ENCODE peak calls at places on chromosome 1, in eight cellular contexts. C is lower lobe of right lung; J is IMR-90; E is colonic mucosa; N is tibial artery; S is ovary; W is pancreas; Y is CD4-positive, CD25-positive, alpha-beta regulatory T cell. X is an unnamed sample.

GRCh38 chr1:30405631-30406212 is 317.7 kb downstream of the MATN1 start:
- DNase-seq in Y (no peak), N (no peak), W (no peak), C (no peak), J (no peak), E (no peak), S (no peak), X (no peak)

GRCh38 chr1:101511501-101511900 is 274.7 kb downstream of the S1PR1 start:
- DNase-seq in Y (no peak), C (no peak), E (no peak), S (no peak), J (no peak), N (no peak), W (no peak), X (no peak)

GRCh38 chr1:41476807-41477361 is 7.6 kb downstream of the EDN2 start:
- DNase-seq in C (peak), J (no peak), W (peak), E (peak), S (no peak), Y (no peak), N (no peak), X (no peak)

GRCh38 chr1:156253634-156254033 is 5.8 kb upstream of the PAQR6 start:
- DNase-seq in E (no peak), J (no peak), Y (no peak), W (no peak), S (no peak), N (no peak), C (no peak), X (no peak)

GRCh38 chr1:185318431-185319151 is 1.5 kb upstream of the IVNS1ABP start:
- DNase-seq in C (no peak), Y (no peak), W (no peak), N (no peak), J (no peak), E (no peak), S (no peak), X (no peak)

GRCh38 chr1:245124644-245125043 is 30.1 kb upstream of the KIF26B start:
- DNase-seq in S (no peak), J (no peak), W (no peak), E (no peak), C (no peak), N (no peak), Y (no peak), X (no peak)

GRCh38 chr1:171868217-171868616 is 26.9 kb downstream of the DNM3 start:
- DNase-seq in J (no peak), C (no peak), W (no peak), N (no peak), E (no peak), Y (no peak), S (no peak), X (no peak)

GRCh38 chr1:226401407-226402303 is 6.2 kb downstream of the PARP1 start:
- DNase-seq in E (no peak), J (no peak), Y (no peak), S (no peak), W (no peak), C (no peak), N (no peak), X (no peak)

GRCh38 chr1:19262728-19263127 is 11.1 kb downstream of the MRTO4 start:
- DNase-seq in N (no peak), J (no peak), S (no peak), Y (no peak), W (no peak), E (no peak), C (no peak), X (no peak)

DNA sequence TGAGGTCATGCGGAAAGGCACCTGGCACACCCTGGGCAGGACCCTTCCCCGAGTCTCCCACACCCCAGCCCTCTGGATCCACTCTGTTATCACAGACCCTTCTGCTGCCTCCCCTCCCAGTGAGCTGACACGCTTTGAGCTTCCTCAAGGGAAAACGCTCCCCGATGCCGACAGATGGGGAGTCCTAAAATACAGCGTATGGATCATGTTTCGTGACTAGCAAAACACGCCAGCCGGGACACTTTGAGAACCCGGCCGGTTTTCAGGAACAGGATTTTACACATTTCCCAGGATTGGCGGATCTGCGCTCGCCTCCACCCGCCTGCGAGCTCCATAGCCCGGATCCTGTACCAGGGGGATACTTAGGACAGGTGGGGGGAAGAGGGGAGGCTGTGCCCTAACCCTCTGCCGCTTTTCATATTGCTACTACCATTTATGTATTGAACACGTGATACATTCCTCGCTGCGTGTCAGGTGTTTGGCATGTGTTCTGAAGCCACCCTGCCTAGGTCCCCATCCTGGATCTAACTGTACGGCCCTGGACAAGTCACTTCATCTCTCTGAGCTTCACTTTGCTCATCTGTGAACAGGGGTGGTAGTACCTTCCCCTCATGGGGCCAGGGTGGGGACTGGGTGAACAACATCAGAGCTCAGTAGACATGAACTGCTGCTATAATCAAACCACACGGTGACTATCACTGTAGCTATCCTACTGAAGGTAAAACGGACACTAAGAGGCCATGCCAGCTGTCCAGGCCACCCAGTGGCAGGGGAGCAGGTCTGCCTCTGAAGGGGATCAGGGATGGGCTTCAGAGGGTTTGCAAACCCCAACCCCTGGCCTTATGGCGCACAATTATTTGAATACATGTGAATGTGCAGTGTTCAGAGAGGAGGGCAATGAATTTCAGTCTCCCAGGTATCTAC is 63.2 kb downstream of the SSBP3 start:
- DNase-seq in S (peak), N (no peak), C (no peak), W (no peak), Y (no peak), E (no peak), J (no peak), X (no peak)
- H3K27ac ChIP-seq in S (peak), N (no peak), C (no peak), W (no peak), Y (no peak), E (no peak), J (no peak), X (peak)

GRCh38 chr1:27581823-27582243 is 22.1 kb downstream of the AHDC1 start:
- DNase-seq in Y (no peak), C (no peak), N (peak), S (peak), J (no peak), W (no peak), E (no peak), X (peak)
- H3K27ac ChIP-seq in Y (no peak), C (no peak), N (peak), S (peak), J (no peak), W (no peak), E (no peak), X (peak)

GRCh38 chr1:24018611-24019580 is 38.8 kb upstream of the SRSF10 start:
- DNase-seq in S (peak), Y (no peak), C (peak), W (peak), N (peak), E (peak), J (peak), X (peak)

GRCh38 chr1:24020470-24020869 is 40.3 kb upstream of the SRSF10 start:
- DNase-seq in S (peak), J (no peak), W (no peak), Y (no peak), C (no peak), E (no peak), N (no peak), X (no peak)

GRCh38 chr1:24022611-24023359 is 42.7 kb upstream of the SRSF10 start:
- DNase-seq in C (no peak), J (peak), Y (no peak), N (no peak), S (no peak), E (peak), W (no peak), X (no peak)

GRCh38 chr1:24020032-24020431 is 39.9 kb upstream of the SRSF10 start:
- DNase-seq in J (peak), S (peak), N (peak), Y (no peak), C (no peak), W (no peak), E (no peak), X (no peak)

DNA sequence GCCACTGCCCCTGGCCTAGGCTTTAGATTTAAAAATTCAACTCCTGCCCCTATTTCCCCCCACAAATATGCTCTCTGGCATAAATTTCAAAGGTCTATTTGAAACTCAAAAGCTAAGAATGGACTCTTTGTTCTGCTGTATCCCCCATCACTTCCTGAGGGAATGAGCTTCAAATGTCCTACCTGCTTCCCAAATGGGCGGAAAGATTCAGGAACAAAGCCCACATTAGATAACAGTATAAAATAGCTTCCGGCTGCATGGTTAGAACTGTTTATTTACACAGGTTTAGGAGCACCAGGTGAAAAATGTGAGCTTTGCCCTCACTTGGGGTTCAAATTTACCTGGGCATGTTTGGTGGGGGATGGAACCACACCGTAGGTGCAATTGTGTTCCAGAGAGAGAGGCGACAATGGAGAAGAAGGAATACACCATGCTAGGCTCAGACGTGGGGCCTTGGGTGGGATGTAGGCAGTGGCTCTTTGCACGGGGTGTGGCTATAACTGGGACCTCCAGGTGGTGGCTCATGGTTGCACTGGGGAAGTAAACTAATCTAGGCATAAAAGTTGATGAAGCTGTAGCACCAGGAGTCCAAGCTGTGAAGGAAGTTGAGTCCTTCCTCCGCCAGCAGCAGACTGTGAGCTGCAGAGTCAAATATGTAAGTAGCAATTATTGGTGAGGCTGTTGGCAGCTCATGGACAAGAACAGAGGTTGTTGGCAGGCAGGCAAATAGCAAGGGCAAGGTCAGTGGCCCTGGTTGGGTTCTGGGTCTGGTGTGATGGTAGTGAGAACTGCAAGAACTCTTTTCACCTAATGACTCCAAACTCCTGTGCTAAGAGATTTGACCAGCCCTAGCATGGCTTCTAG is 41.5 kb upstream of the SRSF10 start:
- DNase-seq in W (peak), N (peak), J (no peak), Y (no peak), S (no peak), C (no peak), E (peak), X (no peak)
- H3K27ac ChIP-seq in W (peak), N (peak), J (no peak), Y (no peak), S (peak), C (peak), E (peak), X (peak)

DNA sequence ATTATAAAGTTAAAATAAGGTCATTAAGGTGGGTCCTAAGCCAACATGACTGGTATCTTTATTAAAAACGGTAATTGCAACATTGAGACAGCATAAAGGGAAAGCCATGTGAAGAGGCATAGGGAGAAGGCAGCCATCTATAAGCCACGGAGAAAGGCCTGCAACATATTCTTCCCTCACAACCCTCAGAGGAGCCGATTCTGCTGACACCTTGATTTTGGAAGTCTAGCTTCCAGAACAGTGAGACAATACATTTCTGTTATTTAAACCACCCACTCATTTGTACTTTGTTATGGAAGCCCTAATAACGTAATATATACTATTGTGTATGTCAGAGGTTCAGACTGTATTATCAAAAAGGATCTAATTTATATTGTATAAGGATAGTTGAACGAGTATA is 190.8 kb downstream of the PDE4B start:
- DNase-seq in N (no peak), S (no peak), C (no peak), E (no peak), Y (no peak), W (no peak), J (no peak), X (no peak)
- H3K27ac ChIP-seq in N (no peak), S (no peak), C (no peak), E (no peak), Y (no peak), W (no peak), J (no peak), X (no peak)

DNA sequence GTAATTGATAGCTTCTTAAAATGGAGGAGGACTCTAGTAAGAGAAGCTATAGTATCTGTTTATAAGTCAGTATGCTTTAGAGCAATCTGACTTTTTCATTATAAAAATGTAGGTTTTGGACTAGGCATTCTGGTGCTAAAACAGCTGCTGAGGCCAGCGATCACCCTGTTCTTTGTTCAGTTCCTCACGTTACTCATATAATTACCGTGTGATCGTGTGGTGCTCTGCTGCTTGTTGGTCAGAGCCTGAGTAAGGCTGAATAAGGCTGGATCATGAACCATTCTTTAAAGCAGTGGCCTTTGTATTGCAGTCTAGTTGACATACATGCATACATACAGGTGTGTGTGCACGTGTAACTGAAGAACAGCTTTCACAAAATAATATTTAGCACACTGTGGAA is 25.2 kb downstream of the CDC42 start:
- DNase-seq in S (no peak), N (no peak), E (no peak), C (no peak), W (no peak), J (peak), Y (no peak), X (no peak)
- H3K27ac ChIP-seq in S (no peak), N (no peak), E (no peak), C (no peak), W (no peak), J (no peak), Y (peak), X (peak)

GRCh38 chr1:31617917-31618746 is 643 bp downstream of the HCRTR1 start:
- DNase-seq in W (no peak), C (peak), J (peak), Y (peak), N (no peak), S (no peak), E (peak), X (peak)
- H3K27ac ChIP-seq in W (no peak), C (no peak), J (no peak), Y (no peak), N (no peak), S (no peak), E (no peak), X (no peak)

GRCh38 chr1:38360807-38361206 is 314.2 kb upstream of the POU3F1 start:
- DNase-seq in C (no peak), E (no peak), S (no peak), Y (no peak), N (no peak), J (no peak), W (no peak), X (no peak)
- H3K27ac ChIP-seq in C (no peak), E (no peak), S (no peak), Y (no peak), N (no peak), J (no peak), W (no peak), X (no peak)

GRCh38 chr1:67434491-67434890 is 4.3 kb upstream of the SERBP1 start:
- DNase-seq in Y (no peak), E (no peak), W (no peak), C (no peak), S (no peak), J (peak), N (no peak), X (no peak)
- H3K27ac ChIP-seq in Y (no peak), E (no peak), W (no peak), C (no peak), S (no peak), J (no peak), N (peak), X (no peak)

DNA sequence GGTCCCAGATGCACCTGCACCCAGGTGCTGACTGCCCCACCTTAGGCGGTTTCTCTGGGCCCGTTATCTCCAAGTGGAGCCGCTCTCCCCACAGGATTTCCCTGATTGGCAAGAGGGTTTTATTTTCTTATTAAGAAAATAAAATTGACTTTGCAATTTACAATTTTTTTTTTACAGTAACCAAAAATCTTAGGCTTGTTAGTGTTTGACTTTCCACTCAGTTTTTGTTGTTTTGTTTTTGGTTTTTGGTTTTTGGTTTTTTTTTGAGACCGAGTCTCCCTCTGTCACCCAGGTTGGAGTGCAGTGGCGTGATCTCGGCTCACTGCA is 4.8 kb upstream of the CCDC27 start:
- DNase-seq in E (no peak), C (no peak), S (no peak), W (no peak), N (no peak), Y (no peak), J (no peak), X (no peak)
- H3K27ac ChIP-seq in E (no peak), C (peak), S (peak), W (no peak), N (peak), Y (no peak), J (no peak), X (no peak)